ENCODE peak calls at places on chromosomes 7 and 10, in seven cellular contexts. Z, N, L, B, E, U and S are unnamed samples.

GRCh38 chr10:3671431-3671955 is 113.5 kb downstream of the KLF6 start:
- DNase-seq in Z (no peak), N (no peak), L (no peak), B (no peak), E (no peak), U (no peak), S (no peak)

GRCh38 chr7:151381333-151382078 is 28.3 kb downstream of the WDR86 start:
- DNase-seq in Z (no peak), N (peak), L (no peak), B (no peak), E (no peak), U (peak), S (no peak)

GRCh38 chr7:155580367-155580766 is 34.0 kb upstream of the CNPY1 start:
- DNase-seq in Z (no peak), N (no peak), L (no peak), B (no peak), E (no peak), U (no peak), S (no peak)

GRCh38 chr10:112347709-112348671 is 25.9 kb upstream of the ACSL5 start:
- DNase-seq in Z (no peak), N (no peak), L (no peak), B (no peak), E (no peak), U (peak), S (no peak)

GRCh38 chr10:10797467-10797866 is 220.2 kb upstream of the CELF2 start:
- DNase-seq in Z (no peak), N (no peak), L (no peak), B (no peak), E (no peak), U (no peak), S (peak)

GRCh38 chr7:33888206-33888605 is 17.1 kb upstream of the BMPER start:
- DNase-seq in Z (no peak), N (no peak), L (no peak), B (no peak), E (no peak), U (no peak), S (no peak)

GRCh38 chr10:13016886-13017285 is 15.4 kb upstream of the CCDC3 start:
- DNase-seq in Z (no peak), N (no peak), L (no peak), B (no peak), E (no peak), U (no peak), S (no peak)

GRCh38 chr7:12803542-12803941 is 116.1 kb downstream of the ARL4A start:
- DNase-seq in Z (no peak), N (no peak), L (no peak), B (no peak), E (no peak), U (no peak), S (no peak)

GRCh38 chr7:2037805-2038635 is 194.7 kb downstream of the MAD1L1 start:
- DNase-seq in Z (no peak), N (peak), L (no peak), B (peak), E (no peak), U (peak), S (peak)

GRCh38 chr10:637221-637620 is 52.2 kb downstream of the DIP2C start:
- DNase-seq in Z (no peak), N (no peak), L (no peak), B (no peak), E (no peak), U (no peak), S (no peak)

GRCh38 chr7:149736478-149737360 is 36.7 kb downstream of the ZNF467 start:
- DNase-seq in Z (no peak), N (no peak), L (no peak), B (no peak), E (no peak), U (no peak), S (no peak)

GRCh38 chr10:118007773-118008172 is 39.0 kb downstream of the RAB11FIP2 start:
- DNase-seq in Z (no peak), N (no peak), L (no peak), B (no peak), E (no peak), U (no peak), S (no peak)

GRCh38 chr10:120429395-120429794 is 27.6 kb upstream of the PLPP4 start:
- DNase-seq in Z (no peak), N (no peak), L (no peak), B (no peak), E (no peak), U (no peak), S (no peak)

GRCh38 chr7:31327071-31327470 is 13.5 kb downstream of the NEUROD6 start:
- DNase-seq in Z (no peak), N (no peak), L (no peak), B (no peak), E (peak), U (no peak), S (no peak)

GRCh38 chr7:158362001-158362400 is 225.6 kb downstream of the PTPRN2 start:
- DNase-seq in Z (peak), N (no peak), L (no peak), B (no peak), E (no peak), U (no peak), S (no peak)

GRCh38 chr10:80122110-80122710 is 10.3 kb upstream of the PLAC9 start:
- DNase-seq in Z (no peak), N (no peak), L (no peak), B (no peak), E (no peak), U (no peak), S (peak)

GRCh38 chr10:96720422-96721206 is at the start of gene PIK3AP1:
- DNase-seq in Z (peak), N (peak), L (no peak), B (peak), E (peak), U (peak), S (no peak)

GRCh38 chr7:55081854-55082603 is 63.2 kb downstream of the EGFR start:
- DNase-seq in Z (peak), N (no peak), L (no peak), B (peak), E (no peak), U (no peak), S (no peak)

GRCh38 chr7:47601119-47601880 is 19.4 kb upstream of the TNS3 start:
- DNase-seq in Z (no peak), N (no peak), L (no peak), B (no peak), E (no peak), U (no peak), S (no peak)

GRCh38 chr10:80453392-80453714 is 757 bp upstream of the TSPAN14 start:
- DNase-seq in Z (no peak), N (no peak), L (no peak), B (no peak), E (no peak), U (no peak), S (no peak)

GRCh38 chr10:126459878-126460481 is 71.7 kb upstream of the ADAM12 start:
- DNase-seq in Z (peak), N (no peak), L (peak), B (no peak), E (peak), U (no peak), S (no peak)

GRCh38 chr10:96646774-96647173 is 60.0 kb upstream of the TM9SF3 start:
- DNase-seq in Z (no peak), N (no peak), L (no peak), B (no peak), E (no peak), U (no peak), S (no peak)

GRCh38 chr10:101839421-101840063 is 4.1 kb downstream of the KCNIP2 start:
- DNase-seq in Z (peak), N (peak), L (peak), B (no peak), E (peak), U (peak), S (no peak)

GRCh38 chr10:44980309-44981171 is 1.9 kb upstream of the DEPP1 start:
- DNase-seq in Z (peak), N (no peak), L (no peak), B (peak), E (no peak), U (no peak), S (no peak)

GRCh38 chr10:103890194-103890658 is 27.8 kb downstream of the STN1 start:
- DNase-seq in Z (peak), N (no peak), L (peak), B (no peak), E (peak), U (peak), S (no peak)

DNA sequence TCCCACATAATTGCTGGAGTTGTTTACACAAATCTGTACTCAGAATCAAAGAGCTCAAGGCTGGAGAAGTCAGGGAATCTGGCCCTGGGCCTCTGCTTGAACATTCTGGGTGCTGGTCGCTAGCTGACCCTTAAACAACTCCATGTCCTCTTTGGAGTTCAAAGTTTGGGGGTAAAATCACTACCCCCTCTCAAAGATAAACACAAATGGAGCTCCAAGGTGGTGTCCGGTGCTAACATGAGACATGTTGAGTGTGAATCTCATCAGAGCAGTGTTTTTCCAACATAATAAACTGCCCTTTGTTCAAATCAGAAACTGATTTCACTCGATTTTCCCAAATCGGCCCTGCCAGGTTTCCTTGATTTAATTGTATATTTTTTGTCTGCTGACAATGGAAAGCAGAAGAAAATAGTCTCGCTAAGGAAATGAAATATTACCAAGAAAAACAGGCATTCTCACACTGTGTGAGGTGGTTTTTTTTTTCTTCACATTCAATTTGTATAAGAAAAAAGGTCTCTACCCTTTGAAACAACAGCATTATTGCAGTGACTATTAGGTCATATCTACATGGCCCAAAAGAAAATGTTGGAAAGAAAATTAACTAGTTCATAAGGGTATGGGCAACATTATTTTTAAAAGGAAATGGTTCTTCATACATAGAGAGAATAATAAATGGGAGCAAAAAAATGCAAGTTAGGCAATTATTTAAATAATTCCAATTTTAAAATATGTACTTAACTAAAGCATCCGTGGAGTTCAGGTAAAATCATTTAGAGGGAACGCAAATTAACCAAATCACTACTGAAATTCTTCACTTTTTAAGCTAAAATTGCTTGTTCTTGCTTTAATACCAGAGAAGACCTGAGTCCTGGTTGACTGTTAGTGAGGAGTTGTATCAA is 56.1 kb upstream of the CAPZA2 start:
- DNase-seq in Z (no peak), N (no peak), L (no peak), B (no peak), E (no peak), U (no peak), S (no peak)
- H3K27ac ChIP-seq in Z (no peak), N (no peak), L (peak), B (no peak), E (peak), U (peak), S (peak)

GRCh38 chr10:129973674-129974059 is 9.6 kb upstream of the EBF3 start:
- DNase-seq in Z (no peak), N (no peak), L (no peak), B (no peak), E (no peak), U (no peak), S (no peak)

GRCh38 chr10:129970404-129971364 is 6.6 kb upstream of the EBF3 start:
- DNase-seq in Z (no peak), N (no peak), L (no peak), B (no peak), E (no peak), U (no peak), S (no peak)

GRCh38 chr10:129972145-129972965 is 8.3 kb upstream of the EBF3 start:
- DNase-seq in Z (no peak), N (no peak), L (no peak), B (no peak), E (peak), U (no peak), S (no peak)

GRCh38 chr10:129971381-129972144 is 7.5 kb upstream of the EBF3 start:
- DNase-seq in Z (peak), N (no peak), L (no peak), B (peak), E (peak), U (peak), S (no peak)

GRCh38 chr10:129972966-129973673 is 9.0 kb upstream of the EBF3 start:
- DNase-seq in Z (no peak), N (no peak), L (no peak), B (no peak), E (no peak), U (no peak), S (no peak)
- H3K4me3 ChIP-seq in Z (no peak), N (no peak), L (no peak), B (no peak), E (no peak), U (no peak), S (peak)

DNA sequence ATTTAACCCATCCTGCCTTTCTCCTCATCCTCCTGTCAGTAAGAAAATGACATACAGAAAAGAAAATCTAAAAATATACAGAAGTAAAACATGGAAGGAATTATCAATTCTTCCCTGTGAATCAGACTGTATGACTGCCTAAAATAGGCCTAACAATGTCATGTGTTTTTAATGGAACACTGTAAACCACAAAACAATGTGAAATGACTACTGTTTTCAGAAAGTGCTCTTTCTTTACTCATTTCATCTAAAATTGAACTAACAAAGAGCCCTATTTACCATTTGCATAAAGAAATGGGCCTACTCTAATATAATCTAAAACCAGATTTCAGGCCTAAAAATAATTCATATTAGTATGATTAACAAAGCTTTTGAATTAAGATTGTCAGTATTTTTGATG is 35.7 kb downstream of the SEMA3E start:
- DNase-seq in Z (no peak), N (no peak), L (no peak), B (no peak), E (no peak), U (no peak), S (no peak)
- H3K27ac ChIP-seq in Z (no peak), N (no peak), L (no peak), B (no peak), E (no peak), U (no peak), S (no peak)

GRCh38 chr10:19488592-19489280 is 327.5 kb upstream of the PLXDC2 start:
- DNase-seq in Z (no peak), N (peak), L (no peak), B (no peak), E (peak), U (no peak), S (peak)
- H3K4me3 ChIP-seq in Z (no peak), N (no peak), L (no peak), B (peak), E (no peak), U (peak), S (peak)

GRCh38 chr7:139661043-139661440 is 116.8 kb downstream of the HIPK2 start:
- DNase-seq in Z (no peak), N (no peak), L (no peak), B (no peak), E (no peak), U (no peak), S (no peak)

GRCh38 chr7:139666501-139666900 is 111.3 kb downstream of the HIPK2 start:
- DNase-seq in Z (no peak), N (no peak), L (no peak), B (no peak), E (no peak), U (no peak), S (no peak)

GRCh38 chr7:139660317-139661042 is 117.3 kb downstream of the HIPK2 start:
- DNase-seq in Z (no peak), N (no peak), L (no peak), B (no peak), E (peak), U (peak), S (no peak)

GRCh38 chr7:139661875-139662274 is 115.9 kb downstream of the HIPK2 start:
- DNase-seq in Z (no peak), N (no peak), L (no peak), B (no peak), E (no peak), U (no peak), S (no peak)

GRCh38 chr7:139663608-139664177 is 114.1 kb downstream of the HIPK2 start:
- DNase-seq in Z (no peak), N (no peak), L (no peak), B (no peak), E (no peak), U (no peak), S (no peak)
- H3K27ac ChIP-seq in Z (no peak), N (no peak), L (no peak), B (no peak), E (no peak), U (no peak), S (no peak)

GRCh38 chr7:87129836-87130235 is 22.4 kb upstream of the DMTF1 start:
- DNase-seq in Z (no peak), N (no peak), L (no peak), B (no peak), E (no peak), U (no peak), S (no peak)
- H3K4me3 ChIP-seq in Z (no peak), N (no peak), L (no peak), B (no peak), E (no peak), U (no peak), S (no peak)